ENCODE peak calls at places on chromosomes 7 and 10, in eight cellular contexts. Q is HCT116, W is K562, F is HepG2, S is GM12878, L is endothelial cell of umbilical vein, D is H1, J is SK-N-SH. C is an unnamed sample.

GRCh38 chr7:28700790-28701203 is 257.3 kb downstream of the TRIL start:
- DNase-seq in D (no peak), F (no peak), Q (no peak), W (no peak), J (no peak), L (no peak), S (no peak), C (no peak)

GRCh38 chr10:101358706-101359300 is 4.8 kb downstream of the BTRC start:
- DNase-seq in J (no peak), S (no peak), F (no peak), W (no peak), D (no peak), L (no peak), Q (no peak), C (no peak)

GRCh38 chr7:1942026-1942703 is 272.1 kb downstream of the ELFN1 start:
- DNase-seq in L (no peak), J (no peak), Q (no peak), D (no peak), W (no peak), F (no peak), S (no peak), C (no peak)

GRCh38 chr7:129437190-129437589 is 3.0 kb downstream of the STRIP2 start:
- DNase-seq in Q (no peak), W (peak), F (no peak), D (no peak), L (no peak), J (no peak), S (no peak), C (no peak)

GRCh38 chr7:27897001-27897400 is 157.0 kb downstream of the TAX1BP1 start:
- DNase-seq in D (no peak), L (peak), W (no peak), F (no peak), Q (no peak), S (no peak), J (no peak), C (no peak)

GRCh38 chr10:23343591-23344225 is 889 bp downstream of the C10orf67 start:
- DNase-seq in L (no peak), S (no peak), D (peak), Q (no peak), F (no peak), W (peak), J (peak), C (peak)

GRCh38 chr7:46525876-46526275 is 604.8 kb upstream of the IGFBP3 start:
- DNase-seq in W (no peak), S (no peak), J (no peak), D (no peak), L (no peak), F (no peak), Q (no peak), C (no peak)

GRCh38 chr10:132847856-132848255 is 61.9 kb upstream of the NKX6-2 start:
- DNase-seq in Q (no peak), L (no peak), W (no peak), J (peak), F (no peak), D (no peak), S (no peak), C (no peak)

GRCh38 chr10:18681971-18682403 is 22.8 kb downstream of the ARL5B start:
- DNase-seq in W (no peak), S (no peak), L (no peak), F (peak), D (no peak), Q (no peak), J (no peak), C (no peak)

GRCh38 chr7:913736-914520 is 37.6 kb downstream of the GET4 start:
- DNase-seq in L (no peak), D (no peak), J (no peak), S (no peak), W (no peak), F (no peak), Q (no peak), C (no peak)

GRCh38 chr7:125878235-125878928 is 948.8 kb upstream of the POT1 start:
- DNase-seq in L (no peak), D (no peak), S (no peak), F (no peak), J (no peak), W (no peak), Q (no peak), C (no peak)

GRCh38 chr7:2006921-2007381 is 225.8 kb downstream of the MAD1L1 start:
- DNase-seq in F (no peak), D (no peak), W (no peak), L (no peak), J (no peak), Q (no peak), S (no peak), C (no peak)

GRCh38 chr10:69389827-69390490 is 26.8 kb downstream of the TACR2 start:
- DNase-seq in J (no peak), W (peak), F (no peak), L (no peak), D (peak), Q (no peak), S (no peak), C (peak)

GRCh38 chr7:3105856-3106255 is 62.2 kb upstream of the CARD11 start:
- DNase-seq in S (no peak), D (no peak), Q (no peak), W (no peak), F (no peak), J (no peak), L (no peak), C (no peak)

GRCh38 chr10:115278294-115278693 is 185.1 kb downstream of the ATRNL1 start:
- DNase-seq in J (no peak), W (no peak), S (no peak), Q (no peak), F (no peak), L (no peak), D (no peak), C (no peak)

GRCh38 chr10:14296081-14296709 is 34.5 kb downstream of the FRMD4A start:
- DNase-seq in D (no peak), L (peak), S (no peak), Q (no peak), W (no peak), J (peak), F (no peak), C (no peak)

GRCh38 chr7:855686-856369 is 20.5 kb upstream of the GET4 start:
- DNase-seq in S (no peak), W (no peak), Q (no peak), L (no peak), F (no peak), J (no peak), D (no peak), C (no peak)

GRCh38 chr7:27200761-27201230 is 905 bp upstream of the HOXA13 start:
- DNase-seq in S (no peak), F (no peak), W (no peak), J (no peak), Q (no peak), L (no peak), D (no peak), C (no peak)

GRCh38 chr7:83957333-83957732 is 237.3 kb downstream of the SEMA3A start:
- DNase-seq in L (no peak), F (no peak), W (no peak), J (no peak), Q (no peak), S (no peak), D (no peak), C (no peak)

GRCh38 chr10:22737587-22737986 is 23.2 kb upstream of the PIP4K2A start:
- DNase-seq in D (no peak), J (no peak), L (peak), F (no peak), S (no peak), Q (no peak), W (peak), C (no peak)

GRCh38 chr10:95266674-95267095 is 24.1 kb downstream of the PDLIM1 start:
- DNase-seq in Q (peak), D (no peak), W (peak), F (peak), J (peak), S (no peak), L (peak), C (peak)

GRCh38 chr7:4523219-4523618 is 158.9 kb upstream of the FOXK1 start:
- DNase-seq in J (peak), F (no peak), L (no peak), D (no peak), Q (no peak), S (no peak), W (no peak), C (no peak)

GRCh38 chr7:4525884-4526283 is 156.2 kb upstream of the FOXK1 start:
- DNase-seq in F (no peak), D (no peak), Q (no peak), S (no peak), W (no peak), L (no peak), J (no peak), C (no peak)

GRCh38 chr7:4519819-4520520 is 162.1 kb upstream of the FOXK1 start:
- DNase-seq in Q (no peak), S (no peak), D (no peak), L (no peak), F (no peak), W (no peak), J (no peak), C (peak)

GRCh38 chr7:4527988-4528641 is 154.0 kb upstream of the FOXK1 start:
- DNase-seq in W (peak), S (no peak), F (no peak), L (no peak), D (no peak), Q (peak), J (no peak), C (no peak)

GRCh38 chr7:4523873-4524272 is 158.2 kb upstream of the FOXK1 start:
- DNase-seq in W (no peak), J (no peak), L (no peak), S (no peak), F (no peak), Q (no peak), D (no peak), C (no peak)
- H2AFZ ChIP-seq in W (no peak), J (no peak), L (no peak), S (no peak), F (no peak), Q (no peak), D (no peak), C (no peak)

DNA sequence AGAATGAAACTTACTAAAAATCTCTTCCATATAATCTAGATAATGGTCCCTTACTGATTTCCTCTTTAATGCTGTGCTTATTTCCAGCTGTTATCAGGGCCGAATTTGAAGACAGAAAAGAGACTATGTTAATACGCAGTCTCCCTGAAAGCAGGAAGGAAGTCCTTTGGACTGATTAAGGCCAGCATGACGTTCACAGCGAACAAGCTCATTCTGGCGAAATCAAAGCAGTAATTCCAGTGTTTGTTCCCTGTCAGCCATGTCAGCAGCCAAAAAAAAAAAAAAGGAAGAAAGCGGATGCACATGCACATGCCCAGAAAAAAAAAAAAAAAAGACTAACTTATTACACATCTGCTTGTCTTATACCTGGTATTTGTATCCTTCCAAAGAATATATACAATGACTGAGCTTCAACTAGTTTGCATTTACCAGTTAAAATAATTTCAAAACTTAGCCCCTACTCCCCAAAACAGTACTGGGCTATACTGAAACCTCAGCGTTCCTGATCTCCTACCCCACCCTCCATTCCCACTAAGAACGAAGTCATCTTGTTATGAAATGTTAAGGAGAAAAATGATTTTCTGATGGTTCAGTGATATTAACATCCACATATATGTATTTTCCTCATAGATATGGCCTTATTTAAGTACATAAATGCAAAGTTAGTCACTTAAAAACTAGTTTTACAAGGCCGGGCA is 29.0 kb upstream of the ANAPC16 start:
- DNase-seq in W (no peak), D (no peak), S (no peak), J (peak), F (no peak), Q (no peak), L (peak), C (no peak)
- TF ChIP-seq POLR2AphosphoS5 in W (no peak), D (no peak), S (no peak), J (no peak), F (no peak), Q (no peak), L (peak), C (no peak)

GRCh38 chr7:73778801-73779389 is 8.8 kb upstream of the CLDN3 start:
- DNase-seq in F (no peak), W (no peak), Q (no peak), D (no peak), S (no peak), J (no peak), L (no peak), C (no peak)
- H2AFZ ChIP-seq in F (no peak), W (no peak), Q (no peak), D (no peak), S (no peak), J (no peak), L (no peak), C (no peak)

DNA sequence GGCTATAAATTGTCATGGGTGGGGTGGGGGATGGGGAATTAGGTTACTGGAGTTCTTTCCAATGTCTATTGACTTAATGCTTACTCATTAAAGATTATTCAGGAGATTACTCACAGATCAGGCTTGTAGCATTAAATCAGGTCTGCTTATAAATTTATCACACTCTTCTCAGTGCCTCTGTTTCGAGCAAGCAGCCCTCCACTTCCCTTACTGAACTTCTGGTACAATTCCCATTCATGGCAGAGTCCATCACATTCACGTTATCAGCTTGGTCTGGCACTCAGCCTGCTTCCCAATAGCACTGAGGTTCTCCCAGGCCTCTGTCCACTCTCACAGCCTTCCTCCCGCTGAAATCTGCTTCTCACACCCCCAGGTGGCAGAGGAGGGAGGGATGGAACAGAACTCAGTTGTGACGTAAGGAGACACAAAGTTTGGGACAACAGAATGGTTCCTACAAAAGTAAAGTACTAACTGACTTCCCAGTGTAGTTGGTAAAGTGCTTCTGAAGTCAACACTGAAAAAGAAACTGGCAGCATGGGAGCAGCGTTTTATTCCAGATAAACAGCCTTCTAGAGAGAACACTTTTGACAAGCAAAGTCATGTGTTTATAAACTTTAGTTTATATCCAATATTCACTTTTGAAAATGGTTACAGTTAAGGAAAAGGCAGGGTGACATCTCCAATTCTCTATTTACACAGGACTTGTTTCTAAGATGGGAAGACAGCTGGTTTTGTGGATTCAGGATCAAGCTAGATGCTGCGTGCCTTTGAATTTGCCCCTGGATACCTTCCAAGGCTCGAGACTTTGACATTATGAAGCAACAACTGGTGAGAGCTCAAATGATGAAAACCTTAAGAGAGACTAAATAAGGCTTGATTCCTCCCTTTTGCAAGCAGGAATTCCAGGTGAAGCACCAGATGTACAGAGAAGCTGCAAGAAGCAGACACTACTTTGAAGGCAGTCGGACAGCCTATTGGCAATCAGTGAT is 81.4 kb downstream of the ATXN7L1 start:
- DNase-seq in F (no peak), Q (no peak), W (no peak), D (no peak), J (no peak), S (no peak), L (peak), C (no peak)
- TF ChIP-seq POLR2AphosphoS5 in F (no peak), Q (no peak), W (no peak), D (no peak), J (no peak), S (no peak), L (no peak), C (no peak)

GRCh38 chr10:102753724-102754123 is 10.0 kb downstream of the WBP1L start:
- DNase-seq in Q (no peak), W (no peak), F (no peak), J (no peak), S (no peak), D (no peak), L (no peak), C (no peak)

GRCh38 chr10:102758226-102758932 is 14.6 kb downstream of the WBP1L start:
- DNase-seq in L (no peak), Q (no peak), J (no peak), S (no peak), F (no peak), D (no peak), W (no peak), C (no peak)

GRCh38 chr10:102752934-102753664 is 9.4 kb downstream of the WBP1L start:
- DNase-seq in D (no peak), J (peak), L (peak), F (peak), Q (no peak), W (peak), S (peak), C (peak)

GRCh38 chr10:102759497-102760210 is 15.9 kb downstream of the WBP1L start:
- DNase-seq in L (no peak), W (no peak), Q (no peak), F (no peak), S (no peak), D (no peak), J (no peak), C (no peak)

GRCh38 chr10:102757323-102757722 is 13.6 kb downstream of the WBP1L start:
- DNase-seq in D (no peak), S (no peak), J (no peak), F (no peak), W (no peak), Q (no peak), L (no peak), C (no peak)
- H2AFZ ChIP-seq in D (no peak), S (no peak), J (no peak), F (no peak), W (no peak), Q (no peak), L (no peak), C (no peak)